ENCODE peak calls at places on chromosomes 11 and 22, in five cellular contexts. Z is left ventricle myocardium inferior, K is fibroblast of lung, D is colonic mucosa, J is adrenal gland. P is an unnamed sample. For H3K27me3, the result is how much of the 10 kb centered on the place peaks cover.

GRCh38 chr11:56819916-56820315 is 71.4 kb upstream of the OR9G4 start:
- DNase-seq in K (peak), J (no peak), D (no peak), Z (no peak), P (no peak)

GRCh38 chr11:14678350-14678749 is 34.7 kb downstream of the PDE3B start:
- DNase-seq in K (no peak), D (no peak), Z (no peak), J (no peak), P (no peak)

GRCh38 chr22:41927813-41928212 is 1.2 kb upstream of the TNFRSF13C start:
- DNase-seq in J (no peak), Z (no peak), K (no peak), D (no peak), P (no peak)

GRCh38 chr11:65577756-65578109 is 1.9 kb downstream of the EHBP1L1 start:
- DNase-seq in J (no peak), K (no peak), Z (no peak), D (no peak), P (no peak)

GRCh38 chr11:134346101-134346975 is 14.6 kb downstream of the GLB1L2 start:
- DNase-seq in K (no peak), Z (no peak), J (peak), D (peak), P (no peak)

GRCh38 chr11:45171550-45171949 is 25.1 kb downstream of the PRDM11 start:
- DNase-seq in K (no peak), J (peak), D (no peak), Z (no peak), P (no peak)

GRCh38 chr11:86214710-86215109 is 29.8 kb upstream of the EED start:
- DNase-seq in D (no peak), J (no peak), Z (no peak), K (no peak), P (no peak)

GRCh38 chr11:86551693-86552092 is 120.7 kb downstream of the ME3 start:
- DNase-seq in K (no peak), J (no peak), D (no peak), Z (no peak), P (no peak)

GRCh38 chr11:95832763-95833162 is 42.5 kb downstream of the CEP57 start:
- DNase-seq in D (no peak), Z (no peak), K (peak), J (no peak), P (no peak)

GRCh38 chr22:29555065-29555644 is 1.6 kb upstream of the THOC5 start:
- DNase-seq in J (peak), D (no peak), Z (no peak), K (no peak), P (no peak)

GRCh38 chr11:61092280-61092766 is 10.0 kb upstream of the CD5 start:
- DNase-seq in K (no peak), Z (no peak), J (no peak), D (no peak), P (no peak)

GRCh38 chr11:19646308-19646707 is 66.3 kb upstream of the NAV2 start:
- DNase-seq in D (no peak), J (no peak), Z (no peak), K (no peak), P (no peak)

GRCh38 chr11:76568144-76568543 is 102.4 kb downstream of the LRRC32 start:
- DNase-seq in J (no peak), D (no peak), Z (no peak), K (peak), P (no peak)

GRCh38 chr22:37520754-37521153 is 1.5 kb upstream of the CARD10 start:
- DNase-seq in Z (no peak), D (no peak), J (no peak), K (no peak), P (no peak)

GRCh38 chr22:37521236-37521739 is 2.1 kb upstream of the CARD10 start:
- DNase-seq in Z (no peak), K (no peak), J (no peak), D (peak), P (no peak)

GRCh38 chr22:37518509-37519267 is 527 bp downstream of the CARD10 start:
- DNase-seq in Z (no peak), J (no peak), K (peak), D (peak), P (no peak)

GRCh38 chr22:37517826-37518450 is 1.3 kb downstream of the CARD10 start:
- DNase-seq in D (no peak), J (no peak), Z (no peak), K (no peak), P (no peak)

GRCh38 chr22:37519268-37520195 is at the start of gene CARD10:
- DNase-seq in D (peak), J (no peak), K (peak), Z (peak), P (no peak)
- H3K27ac ChIP-seq in D (peak), J (peak), K (no peak), Z (peak), P (no peak)

GRCh38 chr11:64531906-64532312 is 59.1 kb upstream of the SLC22A12 start:
- DNase-seq in K (no peak), J (no peak), Z (no peak), D (no peak), P (no peak)
- H3K27me3 ChIP-seq in K (under half), J (under half), Z (half or more), D (under half), P (under half)

GRCh38 chr11:94127632-94128031 is 1.0 kb upstream of the PANX1 start:
- DNase-seq in K (no peak), J (no peak), Z (no peak), D (no peak), P (no peak)
- H3K4me3 ChIP-seq in K (peak), J (no peak), Z (peak), D (peak), P (no peak)

GRCh38 chr22:40708177-40708576 is 28.9 kb downstream of the MCHR1 start:
- DNase-seq in Z (no peak), D (no peak), J (no peak), K (no peak), P (no peak)

GRCh38 chr22:40703174-40703573 is 23.9 kb downstream of the MCHR1 start:
- DNase-seq in Z (no peak), K (no peak), D (no peak), J (no peak), P (no peak)

GRCh38 chr22:40705918-40706682 is 26.8 kb downstream of the MCHR1 start:
- DNase-seq in K (no peak), D (no peak), J (no peak), Z (no peak), P (no peak)

GRCh38 chr22:40707154-40707553 is 27.9 kb downstream of the MCHR1 start:
- DNase-seq in J (no peak), Z (no peak), D (no peak), K (no peak), P (no peak)

DNA sequence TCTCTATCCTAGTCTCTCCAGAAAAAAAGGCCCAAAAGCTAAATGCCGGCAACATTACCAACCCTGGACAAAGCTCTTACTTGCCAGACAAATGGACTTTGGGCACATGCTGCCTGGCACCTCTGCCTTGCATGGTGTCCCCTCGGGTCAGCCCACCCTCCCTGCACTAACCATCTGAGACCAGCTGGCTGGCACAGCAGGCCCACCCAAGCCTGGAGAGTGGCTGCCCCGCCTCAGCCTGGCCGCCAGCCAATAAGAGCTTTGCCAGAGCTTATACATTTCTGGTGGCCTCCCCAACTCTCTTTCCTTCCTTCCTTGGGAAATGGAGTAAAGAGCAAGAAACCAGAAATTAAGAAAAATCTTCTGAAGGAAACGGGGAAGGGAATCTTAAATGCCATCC is 24.4 kb downstream of the MCHR1 start:
- DNase-seq in J (no peak), K (no peak), Z (no peak), D (no peak), P (no peak)
- H3K27ac ChIP-seq in J (no peak), K (no peak), Z (no peak), D (no peak), P (no peak)

DNA sequence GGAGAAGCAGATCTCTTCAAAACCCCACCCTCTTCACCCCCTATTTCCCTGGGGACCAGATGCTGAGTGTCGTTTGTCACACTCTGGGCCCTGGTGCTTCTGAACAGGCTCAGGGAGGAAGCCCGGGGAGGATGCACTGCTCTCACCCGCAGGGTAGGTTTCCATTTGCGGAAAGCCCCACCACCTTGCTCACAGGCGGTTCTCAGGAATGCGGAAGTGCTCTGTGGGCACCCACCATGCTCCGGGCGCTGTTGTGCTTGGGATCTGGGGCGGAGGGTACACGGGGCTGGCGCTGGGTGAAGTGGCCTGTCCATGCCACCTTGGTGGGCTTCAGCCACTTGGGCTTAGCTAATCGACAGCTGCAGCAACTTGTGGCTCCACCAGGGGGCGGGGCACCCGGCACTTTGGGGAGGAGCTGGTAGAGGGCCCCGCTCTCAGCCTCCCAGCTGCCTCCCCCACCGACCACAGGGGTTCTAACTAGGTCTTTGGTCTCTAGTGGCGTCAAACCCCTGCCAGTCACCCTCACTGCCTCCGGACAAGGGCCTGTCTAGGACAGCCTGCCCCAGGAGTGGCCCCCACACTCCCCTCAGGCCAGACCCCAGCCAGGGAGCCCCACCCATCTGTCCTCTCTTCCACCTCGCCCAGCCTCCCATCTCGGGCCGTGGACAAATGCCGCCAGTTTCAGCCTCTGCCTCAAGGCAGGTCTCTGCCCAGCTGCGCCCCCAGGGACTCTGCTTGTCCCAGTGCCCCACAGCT is 7.4 kb downstream of the NDUFV1 start:
- DNase-seq in J (peak), D (peak), K (peak), Z (peak), P (no peak)
- H3K27me3 ChIP-seq in J (under half), D (under half), K (under half), Z (under half), P (under half)

GRCh38 chr11:127110542-127110941 is 110.0 kb upstream of the KIRREL3 start:
- DNase-seq in K (no peak), J (no peak), Z (no peak), D (no peak), P (no peak)

GRCh38 chr11:127106142-127106541 is 105.6 kb upstream of the KIRREL3 start:
- DNase-seq in D (no peak), Z (no peak), K (no peak), J (no peak), P (no peak)

GRCh38 chr11:127106938-127107337 is 106.4 kb upstream of the KIRREL3 start:
- DNase-seq in D (no peak), K (no peak), J (no peak), Z (no peak), P (no peak)

GRCh38 chr11:127108838-127109237 is 108.3 kb upstream of the KIRREL3 start:
- DNase-seq in Z (no peak), K (no peak), D (no peak), J (no peak), P (no peak)

GRCh38 chr11:127109796-127110195 is 109.2 kb upstream of the KIRREL3 start:
- DNase-seq in J (no peak), D (no peak), K (no peak), Z (no peak), P (no peak)
- H3K4me3 ChIP-seq in J (no peak), D (no peak), K (no peak), Z (no peak), P (no peak)

GRCh38 chr11:3947084-3947483 is 91.6 kb downstream of the STIM1 start:
- DNase-seq in D (peak), J (peak), K (peak), Z (no peak), P (no peak)
- H3K27ac ChIP-seq in D (peak), J (peak), K (no peak), Z (peak), P (no peak)

DNA sequence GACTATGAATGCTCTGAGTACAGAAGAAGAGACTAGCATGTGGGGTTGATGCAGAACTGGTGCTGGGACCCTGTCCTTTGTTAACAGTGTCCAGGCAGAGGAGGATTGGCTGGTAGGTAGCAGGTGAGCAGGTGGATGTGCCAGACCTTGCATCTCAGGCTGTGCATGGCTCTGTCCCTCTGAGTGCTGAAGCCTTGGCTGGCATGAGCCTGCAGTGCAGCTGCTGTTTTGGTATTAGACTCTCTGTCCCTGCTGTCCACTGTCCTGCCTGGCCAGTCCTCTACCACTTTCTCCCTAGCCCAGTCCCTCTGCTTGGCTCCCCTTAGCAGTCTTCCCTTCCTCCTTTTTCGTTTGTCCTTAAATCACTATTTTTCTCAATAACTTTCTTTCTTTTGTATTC is 213.6 kb upstream of the ZBED5 start:
- DNase-seq in D (no peak), Z (no peak), K (no peak), J (no peak), P (no peak)
- H3K27me3 ChIP-seq in D (under half), Z (under half), K (under half), J (under half), P (under half)

DNA sequence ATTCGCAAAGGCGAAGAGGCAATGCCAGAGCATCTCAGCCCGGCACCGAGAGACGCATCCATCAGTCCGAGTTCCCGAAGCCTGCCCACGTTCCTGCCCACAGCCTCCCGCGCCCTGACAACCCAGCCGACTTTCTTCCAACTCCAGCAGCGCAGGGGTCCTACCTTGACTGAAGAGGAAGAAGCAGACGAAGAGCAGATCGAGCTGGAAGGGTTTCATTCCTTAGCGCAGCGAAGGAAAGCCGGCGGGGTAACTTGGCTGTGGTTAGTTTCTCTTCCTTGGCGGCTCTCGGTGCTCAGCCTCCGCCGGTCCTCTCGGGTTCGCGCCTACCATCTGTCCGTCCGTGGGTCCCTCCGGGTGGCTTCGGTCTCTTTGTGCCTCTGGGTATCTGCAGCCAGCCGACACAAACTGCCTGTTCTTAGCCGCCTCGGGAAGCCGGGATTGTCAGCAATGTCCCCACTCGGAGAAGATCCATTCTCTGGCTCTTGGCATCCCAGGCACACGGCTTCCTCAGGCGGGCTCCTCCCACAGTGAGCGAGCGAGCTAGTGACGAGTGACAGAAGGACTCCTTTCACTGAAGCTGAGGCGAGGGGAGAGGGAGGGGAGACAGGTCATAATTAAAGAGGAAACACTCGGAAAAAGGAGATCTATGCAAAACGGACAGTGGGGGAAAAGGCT is at the start of gene KIRREL3:
- DNase-seq in K (peak), D (no peak), J (no peak), Z (no peak), P (no peak)
- H3K4me3 ChIP-seq in K (peak), D (peak), J (no peak), Z (peak), P (peak)

P was measured in iPS DF 6.9.